ENCODE peak calls at places on chromosomes 12 and 14, in six cellular contexts. F is AG04450, L is GM13977, H is ascending aorta, T is psoas muscle, R is OCI-LY7. S is an unnamed sample.

GRCh38 chr12:124518051-124518932 is 49.1 kb downstream of the NCOR2 start:
- DNase-seq in T (peak; percentile 98), F (peak; percentile 98), R (no peak), H (peak; percentile 100), L (no peak), S (no peak)

GRCh38 chr14:86865934-86866333 is 1127.0 kb downstream of the GALC start:
- DNase-seq in F (no peak), H (no peak), T (no peak), L (no peak), R (no peak), S (no peak)

GRCh38 chr12:79557690-79558315 is 133.0 kb downstream of the PAWR start:
- DNase-seq in T (no peak), H (no peak), R (no peak), F (no peak), L (no peak), S (no peak)

GRCh38 chr12:63963863-63964262 is 119.4 kb downstream of the SRGAP1 start:
- DNase-seq in T (no peak), F (no peak), L (no peak), R (no peak), H (no peak), S (no peak)

GRCh38 chr14:23829736-23830474 is 123.7 kb upstream of the DHRS4 start:
- DNase-seq in F (peak; percentile 23), L (no peak), H (no peak), R (no peak), T (peak; percentile 21), S (peak; percentile 5)

GRCh38 chr14:106872619-106873446 is 1346.5 kb downstream of the TMEM121 start:
- DNase-seq in H (no peak), R (peak; percentile 90), F (no peak), T (peak; percentile 48), L (peak; percentile 54), S (peak; percentile 95)

GRCh38 chr14:93160353-93160801 is 24.3 kb downstream of the MOAP1 start:
- DNase-seq in F (no peak), T (no peak), R (peak; percentile 36), H (no peak), L (no peak), S (peak; percentile 38)

GRCh38 chr12:39112064-39112463 is 206.7 kb upstream of the CPNE8 start:
- DNase-seq in L (no peak), T (no peak), H (no peak), R (no peak), F (no peak), S (no peak)

GRCh38 chr14:43041976-43042375 is 1435.3 kb downstream of the LRFN5 start:
- DNase-seq in R (no peak), T (no peak), F (no peak), L (no peak), H (no peak), S (no peak)

GRCh38 chr12:48192861-48193260 is 9.4 kb downstream of the CCDC184 start:
- DNase-seq in H (no peak), F (no peak), R (no peak), T (no peak), L (no peak), S (no peak)

GRCh38 chr12:120588948-120589930 is 8.0 kb upstream of the POP5 start:
- DNase-seq in T (peak; percentile 66), R (no peak), H (no peak), F (no peak), L (no peak), S (no peak)

GRCh38 chr12:94710933-94711332 is 60.6 kb upstream of the TMCC3 start:
- DNase-seq in T (no peak), R (peak; percentile 75), L (no peak), F (no peak), H (no peak), S (peak; percentile 55)

GRCh38 chr14:61101803-61102548 is 120.9 kb downstream of the SLC38A6 start:
- DNase-seq in H (no peak), L (no peak), R (peak; percentile 35), T (no peak), F (no peak), S (no peak)

GRCh38 chr14:46259536-46259935 is 392.0 kb downstream of the RPL10L start:
- DNase-seq in L (no peak), T (no peak), R (no peak), H (no peak), F (no peak), S (no peak)
- TF ChIP-seq CTCF in L (no peak), T (no peak), R (peak; percentile 25), H (no peak), F (no peak), S (no peak)

GRCh38 chr12:33222357-33222756 is 217.3 kb downstream of the SYT10 start:
- DNase-seq in T (no peak), F (no peak), H (no peak), R (no peak), L (no peak), S (no peak)
- TF ChIP-seq CTCF in T (no peak), F (no peak), H (no peak), R (no peak), L (no peak), S (no peak)

GRCh38 chr12:122946690-122947271 is 19.5 kb downstream of the ABCB9 start:
- DNase-seq in F (peak; percentile 97), H (peak; percentile 96), T (peak; percentile 89), R (peak; percentile 29), L (peak; percentile 81), S (peak; percentile 96)
- TF ChIP-seq CTCF in F (peak; percentile 49), H (no peak), T (peak; percentile 19), R (peak; percentile 58), L (no peak), S (no peak)

GRCh38 chr12:105167346-105167745 is 59.8 kb downstream of the WASHC4 start:
- DNase-seq in T (no peak), R (no peak), F (peak; percentile 4), H (no peak), L (no peak), S (no peak)
- TF ChIP-seq CTCF in T (no peak), R (no peak), F (no peak), H (no peak), L (no peak), S (no peak)

GRCh38 chr12:12582193-12582881 is 19.7 kb upstream of the DUSP16 start:
- DNase-seq in F (no peak), L (no peak), H (no peak), R (no peak), T (no peak), S (peak; percentile 18)

GRCh38 chr12:12572659-12573058 is 10.0 kb upstream of the DUSP16 start:
- DNase-seq in L (no peak), H (no peak), F (no peak), R (no peak), T (no peak), S (no peak)

GRCh38 chr12:12582895-12583303 is 20.2 kb upstream of the DUSP16 start:
- DNase-seq in T (no peak), H (no peak), F (no peak), R (no peak), L (peak; percentile 74), S (peak; percentile 76)

GRCh38 chr12:12583510-12583909 is 20.8 kb upstream of the DUSP16 start:
- DNase-seq in H (no peak), R (no peak), T (no peak), L (no peak), F (no peak), S (no peak)

GRCh38 chr12:12577786-12578185 is 15.1 kb upstream of the DUSP16 start:
- DNase-seq in R (no peak), T (no peak), F (no peak), L (no peak), H (no peak), S (no peak)
- TF ChIP-seq CTCF in R (no peak), T (no peak), F (no peak), L (no peak), H (no peak), S (no peak)

GRCh38 chr12:118033331-118033730 is 16.8 kb downstream of the RFC5 start:
- DNase-seq in L (no peak), F (no peak), T (no peak), R (no peak), H (no peak), S (no peak)

GRCh38 chr12:118033902-118034301 is 17.4 kb downstream of the RFC5 start:
- DNase-seq in L (no peak), H (no peak), F (no peak), R (no peak), T (no peak), S (no peak)

GRCh38 chr12:118036672-118037411 is 20.3 kb downstream of the RFC5 start:
- DNase-seq in L (no peak), H (no peak), F (no peak), R (no peak), T (no peak), S (no peak)

GRCh38 chr12:118035194-118036041 is 18.9 kb downstream of the RFC5 start:
- DNase-seq in H (no peak), F (no peak), T (no peak), L (peak; percentile 70), R (no peak), S (peak; percentile 47)

DNA sequence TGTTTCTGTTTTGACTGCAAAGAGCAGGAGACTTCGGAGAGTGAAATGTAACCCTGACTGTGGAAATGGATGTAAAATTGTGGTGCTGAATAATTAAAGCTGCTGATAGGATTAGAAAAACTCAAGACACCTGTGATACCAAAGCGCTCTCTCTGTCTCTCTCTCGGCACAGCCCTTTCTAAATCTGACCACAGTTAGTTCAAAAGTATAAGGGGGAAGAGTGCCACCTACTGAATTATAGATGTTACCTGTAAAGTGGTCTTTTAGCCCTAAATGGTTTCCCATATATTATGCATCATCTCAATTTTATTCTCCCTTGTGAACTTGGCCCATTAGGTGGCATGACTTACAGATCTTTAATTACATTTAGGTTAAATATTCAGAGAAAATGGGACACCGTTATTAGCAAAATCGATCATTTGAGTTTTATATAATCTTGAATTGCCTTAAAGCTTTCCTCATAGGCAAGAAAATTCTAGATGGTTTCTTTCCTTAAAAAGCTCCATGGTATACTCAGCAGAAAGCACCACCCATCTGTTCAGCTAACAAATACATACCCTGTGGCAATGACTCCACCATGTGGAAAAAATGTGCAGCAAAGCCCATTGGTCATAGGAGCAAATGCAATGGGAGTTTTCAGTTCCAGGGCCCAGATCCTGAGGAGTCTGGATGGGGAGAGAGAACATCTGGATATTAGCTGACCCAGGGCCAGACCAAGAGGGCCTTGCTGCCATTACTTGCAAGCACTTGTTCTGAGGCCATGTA is 18.1 kb downstream of the RFC5 start:
- DNase-seq in R (no peak), T (no peak), H (no peak), L (no peak), F (peak; percentile 37), S (no peak)
- TF ChIP-seq CTCF in R (peak; percentile 57), T (peak; percentile 36), H (no peak), L (no peak), F (peak; percentile 55), S (no peak)

DNA sequence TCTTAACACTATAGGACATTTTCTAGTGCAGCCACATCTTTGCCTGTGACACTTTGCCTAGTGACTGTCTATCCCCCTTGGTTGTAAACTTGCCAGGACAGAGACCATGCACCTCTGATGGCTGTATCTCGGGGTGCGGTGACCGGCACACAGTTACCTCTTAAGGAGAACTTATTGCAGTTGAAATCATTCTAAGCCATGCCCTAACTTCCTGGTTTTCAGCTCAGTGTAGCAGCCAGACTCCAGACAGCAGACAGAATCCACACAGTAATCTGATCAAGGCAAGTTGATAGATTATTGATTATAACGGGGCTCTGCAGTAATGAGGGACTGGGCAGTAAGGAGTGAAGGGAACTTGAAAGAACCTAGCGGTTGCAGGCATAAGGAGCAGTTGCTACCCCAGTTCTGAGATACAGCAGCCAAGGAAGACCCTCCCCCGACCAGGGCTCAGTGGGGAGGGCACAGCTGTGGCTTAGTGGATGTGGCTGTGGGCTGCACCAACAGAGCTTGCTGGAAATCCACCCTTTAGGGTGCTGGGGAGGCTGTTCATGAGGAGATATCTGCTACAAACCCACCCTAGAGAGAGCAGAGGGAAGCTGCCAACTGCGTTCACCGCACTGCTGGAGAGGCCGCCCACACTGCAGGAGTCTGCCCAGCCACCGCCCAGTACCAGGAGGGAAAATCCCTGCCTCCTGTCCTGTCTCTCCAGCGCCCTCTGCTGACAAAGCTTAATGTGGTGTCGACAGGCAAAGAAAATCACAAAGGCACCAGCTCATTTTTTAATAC is 58.2 kb upstream of the BEGAIN start:
- DNase-seq in R (peak; percentile 63), H (peak; percentile 84), L (peak; percentile 89), T (peak; percentile 72), F (peak; percentile 55), S (peak; percentile 94)
- TF ChIP-seq CTCF in R (peak; percentile 81), H (peak; percentile 46), L (peak; percentile 84), T (peak; percentile 61), F (peak; percentile 81), S (peak; percentile 82)

S was measured in activated CD8-positive, alpha-beta T cell treated with anti-CD3 and anti-CD28 coated beads for 36 hours.